ENCODE peak calls at places on chromosomes 11 and 22, in four cellular contexts. Z, C, E and A are unnamed samples.

GRCh38 chr11:7871056-7871455 is 60.0 kb downstream of the OR10A6 start:
- DNase-seq in E (no peak), Z (no peak), C (no peak), A (no peak)

GRCh38 chr11:111344032-111344431 is 35.0 kb downstream of the POU2AF1 start:
- DNase-seq in Z (no peak), C (no peak), E (no peak), A (no peak)

GRCh38 chr11:44793350-44794090 is 66.8 kb downstream of the TSPAN18 start:
- DNase-seq in E (no peak), C (peak), Z (no peak), A (no peak)

GRCh38 chr22:47452184-47452583 is 689.7 kb downstream of the TBC1D22A start:
- DNase-seq in Z (no peak), E (peak), C (peak), A (no peak)

GRCh38 chr11:94402355-94402754 is 1.1 kb upstream of the GPR83 start:
- DNase-seq in C (no peak), E (no peak), Z (no peak), A (no peak)

GRCh38 chr22:31154975-31155374 is 5.0 kb upstream of the RNF185 start:
- DNase-seq in Z (no peak), E (no peak), C (no peak), A (no peak)

GRCh38 chr11:77340501-77340900 is 39.0 kb upstream of the GDPD4 start:
- DNase-seq in C (no peak), Z (no peak), E (no peak), A (no peak)

GRCh38 chr11:12159351-12160099 is 49.1 kb downstream of the MICAL2 start:
- DNase-seq in Z (no peak), E (peak), C (no peak), A (no peak)

GRCh38 chr22:42343551-42344081 is 73.2 kb upstream of the TCF20 start:
- DNase-seq in C (peak), E (no peak), Z (peak), A (no peak)

GRCh38 chr11:69778373-69778772 is 3.2 kb upstream of the FGF4 start:
- DNase-seq in Z (no peak), C (no peak), E (no peak), A (no peak)

GRCh38 chr22:44398791-44399190 is 86.0 kb upstream of the SHISAL1 start:
- DNase-seq in Z (no peak), E (no peak), C (no peak), A (no peak)

GRCh38 chr22:20131856-20132685 is 467 bp downstream of the ZDHHC8 start:
- DNase-seq in Z (no peak), C (peak), E (no peak), A (no peak)

GRCh38 chr11:96338910-96339703 is 3.9 kb downstream of the MAML2 start:
- DNase-seq in Z (no peak), E (peak), C (no peak), A (peak)

GRCh38 chr22:20130739-20131592 is 638 bp upstream of the ZDHHC8 start:
- DNase-seq in E (no peak), C (peak), Z (peak), A (no peak)

GRCh38 chr11:29005401-29005980 is 897.3 kb downstream of the METTL15 start:
- DNase-seq in Z (no peak), C (no peak), E (no peak), A (no peak)

GRCh38 chr22:48256776-48257689 is 1494.6 kb downstream of the TBC1D22A start:
- DNase-seq in E (no peak), Z (no peak), C (no peak), A (no peak)

GRCh38 chr11:68317147-68317785 is 4.9 kb downstream of the LRP5 start:
- DNase-seq in C (no peak), Z (no peak), E (no peak), A (no peak)

GRCh38 chr11:17745032-17745772 is 10.6 kb downstream of the KCNC1 start:
- DNase-seq in Z (no peak), C (no peak), E (no peak), A (no peak)

GRCh38 chr11:1870326-1870696 is 17.4 kb downstream of the LSP1 start:
- DNase-seq in C (no peak), E (no peak), Z (no peak), A (no peak)

GRCh38 chr11:119029340-119030028 is 1.2 kb downstream of the SLC37A4 start:
- DNase-seq in Z (no peak), C (peak), E (peak), A (no peak)

GRCh38 chr11:115117931-115118479 is 386.2 kb downstream of the CADM1 start:
- DNase-seq in E (no peak), C (no peak), Z (no peak), A (no peak)

GRCh38 chr11:58622344-58622743 is at the start of gene CNTF:
- DNase-seq in E (no peak), Z (no peak), C (no peak), A (no peak)

GRCh38 chr11:34302046-34302921 is 55.5 kb downstream of the ABTB2 start:
- DNase-seq in Z (no peak), E (peak), C (no peak), A (peak)

GRCh38 chr11:71066311-71066710 is 186.1 kb downstream of the SHANK2 start:
- DNase-seq in E (no peak), C (no peak), Z (no peak), A (no peak)

GRCh38 chr22:17832665-17833064 is 58.4 kb upstream of the BID start:
- DNase-seq in C (no peak), E (no peak), Z (no peak), A (no peak)

GRCh38 chr11:13316528-13316961 is 39.0 kb downstream of the BMAL1 start:
- DNase-seq in C (no peak), E (no peak), Z (no peak), A (no peak)

GRCh38 chr11:94036096-94036495 is 14.9 kb downstream of the HEPHL1 start:
- DNase-seq in E (no peak), Z (no peak), C (no peak), A (no peak)

GRCh38 chr11:102319544-102319943 is 2.3 kb downstream of the BIRC3 start:
- DNase-seq in Z (no peak), C (no peak), E (no peak), A (no peak)

GRCh38 chr11:1743587-1744136 is 6.7 kb downstream of the IFITM10 start:
- DNase-seq in E (no peak), C (no peak), Z (no peak), A (no peak)

DNA sequence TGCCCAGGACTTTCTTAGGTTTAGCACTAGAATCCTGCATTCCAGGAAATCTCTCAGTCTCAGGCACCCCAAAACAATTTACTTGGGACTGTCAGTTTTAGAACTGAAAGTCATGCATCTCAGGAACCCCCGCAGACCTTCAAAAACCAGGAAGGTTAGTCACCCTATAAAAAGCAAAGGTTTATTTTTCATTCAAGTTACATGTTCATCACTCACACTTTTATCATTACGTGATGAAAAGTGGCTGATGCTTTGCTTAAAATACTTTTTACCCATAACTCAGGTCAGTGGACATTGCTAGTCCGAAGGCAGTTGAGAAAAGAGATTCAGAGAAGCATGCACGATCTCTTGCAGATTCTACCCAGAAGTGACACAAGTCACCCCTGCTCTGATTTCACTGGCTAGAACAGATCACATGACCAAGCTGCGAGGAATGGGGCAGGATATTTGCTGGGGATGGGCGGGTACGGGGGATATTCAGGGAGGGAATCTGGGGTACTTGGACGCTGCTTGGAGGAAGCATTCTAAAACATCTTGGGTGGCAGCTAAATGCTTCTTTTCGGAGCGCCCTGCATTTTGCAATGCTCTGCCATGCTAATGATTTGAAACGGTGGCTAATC is 110.1 kb downstream of the MIAT start:
- DNase-seq in Z (no peak), E (no peak), C (no peak), A (no peak)
- TF ChIP-seq SPI1 in Z (no peak), E (no peak), C (no peak), A (no peak)

GRCh38 chr22:37739611-37740049 is 42.8 kb downstream of the TRIOBP start:
- DNase-seq in Z (no peak), E (peak), C (no peak), A (no peak)

GRCh38 chr22:37741312-37741795 is 44.5 kb downstream of the TRIOBP start:
- DNase-seq in E (peak), C (no peak), Z (no peak), A (no peak)

GRCh38 chr22:37744589-37744988 is 47.7 kb downstream of the TRIOBP start:
- DNase-seq in C (no peak), Z (no peak), E (no peak), A (no peak)

GRCh38 chr22:37740455-37741311 is 43.8 kb downstream of the TRIOBP start:
- DNase-seq in C (no peak), Z (no peak), E (no peak), A (no peak)

DNA sequence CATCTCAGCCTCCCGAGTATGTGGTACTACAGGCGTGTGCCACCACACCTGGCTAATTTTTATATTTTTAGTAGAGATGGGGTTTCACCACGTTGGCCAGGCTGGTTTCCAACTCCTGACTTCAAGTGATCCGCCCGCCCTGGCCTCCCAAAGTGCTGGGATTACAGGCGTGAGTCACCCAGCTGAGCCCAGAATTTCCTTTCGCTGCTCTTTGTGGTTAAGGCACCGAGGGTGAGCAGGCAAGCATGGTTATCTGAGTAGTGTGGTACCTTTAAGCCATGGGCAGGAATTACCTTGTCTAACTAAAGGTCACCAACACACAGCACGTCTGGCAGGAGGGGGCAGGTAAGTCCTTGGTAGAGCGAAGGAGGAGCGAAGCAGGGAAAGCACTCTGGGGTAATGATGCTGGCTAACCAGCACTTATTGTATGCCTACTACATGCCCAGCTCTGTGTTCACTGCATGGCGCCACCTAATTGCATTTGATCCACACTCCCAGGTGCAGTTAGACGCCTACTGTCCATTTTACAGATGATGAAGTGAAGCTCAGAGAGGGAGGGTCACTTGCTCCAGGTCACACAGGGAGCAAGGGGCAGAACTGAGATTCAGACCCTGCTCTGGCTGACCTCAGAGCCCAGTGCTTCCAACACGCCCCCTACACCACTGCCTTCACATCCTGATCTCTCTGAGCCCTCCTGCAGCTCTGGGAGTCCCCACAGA is 45.7 kb downstream of the TRIOBP start:
- DNase-seq in Z (no peak), E (peak), C (no peak), A (no peak)
- TF ChIP-seq SPI1 in Z (no peak), E (no peak), C (no peak), A (no peak)

DNA sequence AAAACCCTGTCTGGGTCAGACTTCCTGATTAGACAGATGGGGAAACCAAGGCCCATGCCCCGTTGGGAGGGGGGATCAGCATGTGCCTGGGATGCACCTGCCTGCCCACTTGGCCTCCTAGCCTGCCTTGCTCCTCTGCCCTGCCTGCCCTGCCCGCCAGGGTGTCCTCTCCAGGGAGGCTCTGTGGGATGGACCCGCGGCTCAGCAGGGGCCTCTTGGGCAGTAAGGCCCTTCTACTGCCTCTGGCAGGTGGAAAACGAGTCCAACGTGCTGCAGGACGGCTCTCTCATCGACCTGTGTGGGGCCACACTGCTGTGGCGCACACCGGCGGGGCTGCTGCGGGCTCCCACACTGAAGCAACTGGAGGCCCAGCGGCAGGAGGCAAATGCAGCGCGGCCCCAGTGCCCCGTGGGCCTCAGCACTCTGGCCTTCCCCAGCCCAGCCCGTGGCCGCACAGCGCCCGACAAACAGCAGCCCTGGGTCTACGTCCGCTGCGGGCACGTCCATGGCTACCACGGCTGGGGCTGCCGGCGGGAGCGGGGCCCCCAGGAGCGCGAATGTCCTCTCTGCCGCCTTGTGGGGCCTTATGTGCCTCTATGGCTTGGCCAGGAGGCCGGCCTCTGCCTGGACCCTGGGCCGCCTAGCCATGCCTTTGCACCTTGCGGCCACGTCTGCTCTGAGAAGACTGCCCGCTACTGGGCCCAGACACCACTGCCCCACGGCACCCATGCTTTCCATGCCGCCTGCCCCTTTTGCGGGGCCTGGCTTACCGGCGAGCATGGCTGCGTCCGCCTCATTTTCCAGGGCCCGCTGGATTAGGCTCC is 4.7 kb upstream of the DPP3 start:
- DNase-seq in E (no peak), Z (no peak), C (no peak), A (no peak)
- TF ChIP-seq SPI1 in E (no peak), Z (no peak), C (no peak), A (no peak)

DNA sequence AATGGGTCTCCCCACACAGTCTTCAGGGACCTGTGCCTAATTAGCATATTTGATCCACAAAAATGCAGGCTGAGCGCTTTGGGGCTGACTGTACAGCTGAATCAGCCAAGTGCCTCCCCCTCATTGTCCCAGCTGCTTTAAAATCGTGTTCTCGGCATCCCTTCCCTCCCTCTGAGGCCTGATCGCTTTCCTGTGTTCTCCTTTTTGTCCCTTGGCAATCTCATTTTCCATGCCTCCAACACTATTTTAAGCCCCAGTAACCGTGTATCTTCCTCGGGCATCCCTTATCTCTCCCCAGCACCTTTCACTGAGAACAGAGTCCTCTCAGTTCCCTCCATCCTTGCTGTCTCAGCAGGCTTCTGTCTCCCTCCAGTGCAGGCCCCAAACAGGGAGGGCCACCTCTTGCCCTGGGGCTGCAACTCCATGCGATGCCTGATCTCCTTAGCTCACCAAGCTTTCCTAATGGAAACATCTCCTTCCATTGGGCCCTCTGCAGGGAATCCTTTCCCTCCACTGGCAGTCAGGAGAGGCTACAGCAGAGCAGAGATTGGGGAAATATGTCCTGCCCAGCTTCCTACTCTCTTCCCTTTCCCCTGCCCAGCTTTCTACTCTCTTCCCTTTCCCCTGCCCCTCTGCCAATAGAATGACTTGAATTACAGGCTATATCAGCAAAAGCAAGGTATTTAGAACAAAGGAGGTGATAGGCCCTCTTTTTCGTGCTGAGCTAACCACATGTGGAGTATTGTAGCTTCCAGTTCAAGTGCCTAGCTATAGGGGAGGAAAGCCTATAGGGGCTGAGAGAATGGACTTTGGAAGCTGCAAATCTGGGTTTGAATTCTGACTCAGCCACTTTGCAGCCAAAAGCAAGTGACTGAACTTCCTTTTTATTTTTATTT is 13.9 kb downstream of the UQCR10 start:
- DNase-seq in E (no peak), Z (no peak), C (peak), A (no peak)
- TF ChIP-seq SPI1 in E (no peak), Z (no peak), C (peak), A (no peak)

GRCh38 chr11:31326470-31327148 is 42.9 kb downstream of the DCDC1 start:
- DNase-seq in Z (no peak), E (no peak), C (no peak), A (no peak)
- TF ChIP-seq SPI1 in Z (no peak), E (no peak), C (no peak), A (no peak)